ENCODE peak calls at places on chromosomes 6 and 20, in seven cellular contexts. L is psoas muscle; M is CD4-positive, alpha-beta memory T cell; Z is GM23338; D is T-helper 17 cell; I is RWPE1; H is NCI-H226. Y is an unnamed sample.
A peak's percentile ranks its signal among the peaks of the same experiment; 100 is the strongest.

GRCh38 chr6:112833546-112834215 is 486.6 kb downstream of the RFPL4B start:
- DNase-seq in L (no peak), M (no peak), Z (no peak), D (no peak), I (no peak), H (peak; percentile 6), Y (no peak)

GRCh38 chr6:13233106-13233505 is 95.2 kb downstream of the TBC1D7 start:
- DNase-seq in L (no peak), M (no peak), Z (no peak), D (no peak), I (no peak), H (no peak), Y (no peak)

GRCh38 chr6:30344191-30344867 is 627 bp upstream of the RPP21 start:
- DNase-seq in L (no peak), M (no peak), Z (no peak), D (no peak), I (no peak), H (no peak), Y (no peak)

GRCh38 chr6:15626160-15626559 is 36.7 kb downstream of the DTNBP1 start:
- DNase-seq in L (no peak), M (no peak), Z (no peak), D (no peak), I (no peak), H (no peak), Y (no peak)

GRCh38 chr6:73073238-73073637 is 152.1 kb downstream of the KHDC1L start:
- DNase-seq in L (no peak), M (no peak), Z (peak; percentile 17), D (no peak), I (no peak), H (no peak), Y (peak; percentile 10)

GRCh38 chr6:31952140-31952805 is 6.4 kb downstream of the CFB start:
- DNase-seq in L (peak; percentile 79), M (no peak), Z (peak; percentile 73), D (no peak), I (peak; percentile 53), H (peak; percentile 46), Y (peak; percentile 41)

GRCh38 chr20:19849341-19850189 is 91.5 kb downstream of the RIN2 start:
- DNase-seq in L (no peak), M (no peak), Z (no peak), D (no peak), I (no peak), H (no peak), Y (no peak)

GRCh38 chr6:169495601-169496000 is 206.2 kb downstream of the WDR27 start:
- DNase-seq in L (no peak), M (no peak), Z (no peak), D (no peak), I (no peak), H (peak; percentile 48), Y (no peak)

GRCh38 chr20:39107741-39108140 is 145.6 kb downstream of the DHX35 start:
- DNase-seq in L (no peak), M (no peak), Z (no peak), D (no peak), I (no peak), H (no peak), Y (no peak)

GRCh38 chr20:1803216-1804128 is 91.7 kb upstream of the SIRPA start:
- DNase-seq in L (peak; percentile 76), M (no peak), Z (peak; percentile 93), D (no peak), I (no peak), H (no peak), Y (no peak)

GRCh38 chr6:104835782-104836181 is 23.9 kb downstream of the HACE1 start:
- DNase-seq in L (no peak), M (no peak), Z (no peak), D (no peak), I (no peak), H (no peak), Y (no peak)

GRCh38 chr6:112289039-112289566 is 34.7 kb upstream of the LAMA4 start:
- DNase-seq in L (peak; percentile 83), M (no peak), Z (peak; percentile 35), D (no peak), I (no peak), H (no peak), Y (no peak)

GRCh38 chr6:78744144-78744543 is 123.2 kb upstream of the IRAK1BP1 start:
- DNase-seq in L (no peak), M (no peak), Z (no peak), D (no peak), I (no peak), H (no peak), Y (no peak)

GRCh38 chr6:64010010-64010409 is 374.4 kb downstream of the PHF3 start:
- DNase-seq in L (no peak), M (no peak), Z (no peak), D (no peak), I (no peak), H (no peak), Y (no peak)

GRCh38 chr6:42505377-42505702 is 53.6 kb upstream of the TRERF1 start:
- DNase-seq in L (no peak), M (no peak), Z (no peak), D (no peak), I (peak; percentile 49), H (no peak), Y (peak; percentile 40)

GRCh38 chr6:134238960-134239795 is 78.7 kb downstream of the SGK1 start:
- DNase-seq in L (no peak), M (no peak), Z (no peak), D (no peak), I (no peak), H (no peak), Y (no peak)

GRCh38 chr6:134000443-134000842 is 47.4 kb downstream of the TBPL1 start:
- DNase-seq in L (no peak), M (no peak), Z (no peak), D (no peak), I (peak; percentile 64), H (no peak), Y (peak; percentile 75)

GRCh38 chr6:106620931-106621672 is 8.2 kb downstream of the RTN4IP1 start:
- DNase-seq in L (no peak), M (no peak), Z (no peak), D (no peak), I (no peak), H (no peak), Y (no peak)

GRCh38 chr6:39997101-39997635 is 62.9 kb upstream of the MOCS1 start:
- DNase-seq in L (no peak), M (no peak), Z (no peak), D (no peak), I (no peak), H (no peak), Y (peak; percentile 26)

GRCh38 chr6:27593200-27593818 is 120.4 kb upstream of the ZNF184 start:
- DNase-seq in L (no peak), M (no peak), Z (no peak), D (no peak), I (no peak), H (no peak), Y (no peak)

GRCh38 chr6:21229061-21229460 is 364.5 kb upstream of the SOX4 start:
- DNase-seq in L (no peak), M (no peak), Z (no peak), D (no peak), I (no peak), H (no peak), Y (peak; percentile 19)

GRCh38 chr6:31834704-31835375 is 7.3 kb downstream of the HSPA1B start:
- DNase-seq in L (peak; percentile 86), M (peak; percentile 82), Z (peak; percentile 76), D (peak; percentile 57), I (peak; percentile 59), H (peak; percentile 55), Y (no peak)

GRCh38 chr20:63573739-63574131 is 304 bp downstream of the HELZ2 start:
- DNase-seq in L (no peak), M (peak; percentile 37), Z (no peak), D (no peak), I (no peak), H (no peak), Y (no peak)

Y was measured in mammary epithelial cell.